ENCODE peak calls at places on chromosomes 7 and 10, in nine cellular contexts. G is ureter, C is colonic mucosa, M is WTC11, J is lower lobe of right lung, S is HCEC 1CT, Z is A172, B is HTR-8/SVneo, U is HFF-Myc. E is an unnamed sample.

GRCh38 chr7:25597881-25598456 is 369.7 kb upstream of the NPVF start:
- DNase-seq in J (no peak), C (no peak), M (no peak), G (no peak), U (no peak), Z (no peak), S (no peak), B (no peak), E (no peak)

GRCh38 chr7:84913731-84914130 is 273.1 kb downstream of the SEMA3D start:
- DNase-seq in S (peak), C (no peak), U (no peak), G (no peak), J (no peak), M (no peak), B (no peak), Z (peak), E (no peak)

GRCh38 chr7:33842141-33842540 is 63.2 kb upstream of the BMPER start:
- DNase-seq in J (no peak), M (no peak), G (no peak), C (no peak), U (no peak), B (no peak), S (no peak), Z (no peak), E (no peak)

GRCh38 chr7:1758417-1758858 is 88.4 kb downstream of the ELFN1 start:
- DNase-seq in M (peak), G (no peak), J (peak), B (peak), S (peak), Z (peak), U (peak), C (no peak), E (no peak)

GRCh38 chr7:24715661-24716479 is 41.4 kb downstream of the GSDME start:
- DNase-seq in J (no peak), U (peak), B (peak), C (no peak), Z (peak), S (peak), M (peak), G (no peak), E (no peak)

GRCh38 chr7:138970446-138970845 is 10.7 kb downstream of the KIAA1549 start:
- DNase-seq in M (no peak), B (no peak), Z (no peak), S (no peak), G (no peak), U (no peak), J (no peak), C (no peak), E (no peak)

GRCh38 chr7:135193615-135194081 is 17.7 kb downstream of the WDR91 start:
- DNase-seq in M (no peak), U (peak), Z (no peak), G (no peak), C (no peak), J (no peak), S (peak), B (no peak), E (no peak)

GRCh38 chr7:17234398-17235021 is 63.9 kb upstream of the AHR start:
- DNase-seq in Z (peak), C (peak), U (peak), S (peak), M (no peak), J (no peak), B (peak), G (peak), E (no peak)

GRCh38 chr7:98229441-98229840 is 18.2 kb downstream of the BHLHA15 start:
- DNase-seq in G (no peak), J (no peak), C (no peak), U (no peak), Z (no peak), S (no peak), B (no peak), M (no peak), E (no peak)

GRCh38 chr7:83055197-83055596 is 107.5 kb downstream of the PCLO start:
- DNase-seq in Z (no peak), G (no peak), S (no peak), M (no peak), U (no peak), C (no peak), B (no peak), J (no peak), E (no peak)

GRCh38 chr7:74495112-74495880 is 41.6 kb downstream of the GTF2IRD1 start:
- DNase-seq in C (no peak), Z (no peak), G (no peak), M (no peak), B (no peak), U (no peak), S (no peak), J (no peak), E (no peak)

GRCh38 chr7:38880035-38880434 is 29.0 kb downstream of the VPS41 start:
- DNase-seq in Z (no peak), G (no peak), S (no peak), U (no peak), M (no peak), C (no peak), J (no peak), B (no peak), E (no peak)

GRCh38 chr10:6058677-6059475 is 3.3 kb downstream of the IL2RA start:
- DNase-seq in G (no peak), Z (no peak), U (no peak), B (no peak), C (no peak), S (no peak), J (no peak), M (no peak), E (peak)

GRCh38 chr7:34086064-34086463 is 180.7 kb downstream of the BMPER start:
- DNase-seq in U (no peak), J (no peak), M (no peak), G (no peak), S (peak), Z (no peak), C (no peak), B (no peak), E (no peak)

GRCh38 chr10:17009228-17009700 is 120.3 kb downstream of the CUBN start:
- DNase-seq in G (no peak), Z (peak), C (no peak), J (no peak), M (no peak), B (no peak), S (peak), U (no peak), E (no peak)

GRCh38 chr10:101778781-101779543 is 3.0 kb upstream of the FGF8 start:
- DNase-seq in J (peak), S (no peak), Z (no peak), M (peak), U (no peak), C (peak), B (no peak), G (peak), E (peak)

GRCh38 chr10:21929070-21929469 is 74.5 kb downstream of the DNAJC1 start:
- DNase-seq in S (no peak), M (no peak), U (no peak), G (no peak), Z (no peak), C (no peak), J (no peak), B (no peak), E (no peak)

GRCh38 chr10:101293007-101293723 is 60.8 kb upstream of the BTRC start:
- DNase-seq in J (no peak), Z (no peak), B (no peak), G (no peak), C (no peak), U (no peak), M (peak), S (no peak), E (no peak)

GRCh38 chr10:101272229-101272868 is 43.1 kb upstream of the LBX1 start:
- DNase-seq in J (no peak), M (peak), Z (peak), U (peak), B (peak), C (peak), S (peak), G (peak), E (peak)

GRCh38 chr7:84228526-84228925 is 33.9 kb upstream of the SEMA3A start:
- DNase-seq in G (no peak), U (no peak), J (no peak), S (no peak), C (no peak), M (no peak), Z (no peak), B (no peak), E (no peak)

GRCh38 chr10:95872158-95872711 is 35.5 kb upstream of the CC2D2B start:
- DNase-seq in G (no peak), Z (no peak), J (no peak), U (no peak), B (no peak), M (no peak), S (no peak), C (no peak), E (no peak)

GRCh38 chr10:13587367-13587766 is 602 bp downstream of the PRPF18 start:
- DNase-seq in J (no peak), U (no peak), C (peak), G (no peak), B (no peak), Z (no peak), S (no peak), M (no peak), E (no peak)

GRCh38 chr10:73991846-73992245 is 6.1 kb upstream of the VCL start:
- DNase-seq in J (peak), M (no peak), U (no peak), C (peak), G (no peak), B (no peak), S (no peak), Z (peak), E (peak)

GRCh38 chr7:128883622-128884549 is 21.2 kb downstream of the ATP6V1F start:
- DNase-seq in U (no peak), Z (peak), B (peak), S (peak), M (peak), J (peak), G (peak), C (peak), E (peak)

GRCh38 chr10:2839081-2839725 is 228.1 kb upstream of the PFKP start:
- DNase-seq in J (peak), G (no peak), C (peak), Z (peak), U (no peak), M (peak), B (peak), S (peak), E (no peak)

GRCh38 chr7:51288896-51289607 is 27.6 kb downstream of the COBL start:
- DNase-seq in J (no peak), Z (no peak), C (peak), S (no peak), B (no peak), G (no peak), U (no peak), M (no peak), E (peak)

GRCh38 chr10:86060386-86061280 is 306.0 kb downstream of the GRID1 start:
- DNase-seq in G (no peak), B (no peak), J (no peak), U (no peak), C (no peak), S (no peak), Z (no peak), M (no peak), E (no peak)

GRCh38 chr10:26217396-26218105 is 977 bp downstream of the GAD2 start:
- DNase-seq in U (no peak), B (no peak), G (no peak), Z (no peak), C (no peak), J (no peak), S (no peak), M (peak), E (no peak)

GRCh38 chr10:111698711-111699110 is 484.9 kb downstream of the GPAM start:
- DNase-seq in S (no peak), G (no peak), Z (no peak), U (no peak), J (no peak), B (no peak), M (no peak), C (no peak), E (no peak)

GRCh38 chr7:362416-363096 is 72.6 kb downstream of the FOXL3 start:
- DNase-seq in J (peak), C (no peak), Z (no peak), S (no peak), B (no peak), G (no peak), U (no peak), M (no peak), E (peak)

GRCh38 chr10:68721673-68721963 is 579 bp downstream of the CCAR1 start:
- DNase-seq in G (no peak), M (no peak), S (no peak), U (no peak), J (no peak), Z (no peak), C (no peak), B (no peak), E (no peak)

GRCh38 chr7:129773871-129774270 is 162.4 kb downstream of the NRF1 start:
- DNase-seq in Z (peak), S (no peak), C (no peak), J (no peak), B (peak), U (no peak), G (no peak), M (no peak), E (no peak)

GRCh38 chr7:23712368-23713284 is 2.6 kb downstream of the STK31 start:
- DNase-seq in B (peak), J (no peak), U (peak), Z (peak), C (no peak), S (peak), G (no peak), M (no peak), E (no peak)

GRCh38 chr10:62183442-62183841 is 85.2 kb downstream of the RTKN2 start:
- DNase-seq in Z (no peak), M (no peak), U (no peak), C (no peak), J (no peak), G (no peak), S (no peak), B (no peak), E (no peak)

GRCh38 chr7:27883726-27884125 is 143.8 kb downstream of the TAX1BP1 start:
- DNase-seq in Z (no peak), S (no peak), J (no peak), B (no peak), M (no peak), G (no peak), U (no peak), C (no peak), E (no peak)